ENCODE peak calls at places on chromosomes 12 and 14, in four cellular contexts. R is vagina, E is heart right ventricle, I is lower lobe of right lung. P is an unnamed sample. For H3K9me3, the result is how much of the 10 kb centered on the place peaks cover.

GRCh38 chr12:123271182-123271491 is 519 bp downstream of the CDK2AP1 start:
- DNase-seq in R (no peak), E (peak), I (peak), P (peak)

GRCh38 chr14:88252536-88252935 is 70.5 kb downstream of the KCNK10 start:
- DNase-seq in R (no peak), I (no peak), E (no peak), P (no peak)

GRCh38 chr12:113207621-113208040 is 13.6 kb upstream of the TPCN1 start:
- DNase-seq in E (no peak), I (no peak), R (no peak), P (no peak)

GRCh38 chr12:27233814-27234213 is 10.3 kb upstream of the STK38L start:
- DNase-seq in R (no peak), I (no peak), E (no peak), P (no peak)

GRCh38 chr12:26347300-26347699 is 151.9 kb downstream of the SSPN start:
- DNase-seq in I (no peak), E (no peak), R (no peak), P (no peak)

GRCh38 chr14:104237651-104238423 is 99.5 kb downstream of the KIF26A start:
- DNase-seq in I (no peak), R (no peak), E (no peak), P (no peak)

GRCh38 chr12:15192721-15193120 is 28.5 kb downstream of the RERG start:
- DNase-seq in R (no peak), E (no peak), I (no peak), P (no peak)

GRCh38 chr12:101230547-101230946 is 20.5 kb upstream of the SLC5A8 start:
- DNase-seq in R (no peak), I (no peak), E (no peak), P (no peak)

GRCh38 chr14:93006484-93007128 is 83.7 kb downstream of the CHGA start:
- DNase-seq in I (no peak), R (no peak), E (no peak), P (no peak)

GRCh38 chr12:54220092-54220557 is 31.3 kb upstream of the SMUG1 start:
- DNase-seq in E (peak), R (no peak), I (no peak), P (peak)

GRCh38 chr12:56565510-56566101 is 44.0 kb downstream of the RBMS2 start:
- DNase-seq in E (peak), R (no peak), I (peak), P (no peak)

GRCh38 chr12:34393821-34394150 is 371.5 kb downstream of the ALG10 start:
- DNase-seq in I (peak), E (no peak), R (no peak), P (peak)

GRCh38 chr12:34392741-34393085 is 370.4 kb downstream of the ALG10 start:
- DNase-seq in I (peak), R (peak), E (no peak), P (no peak)

GRCh38 chr12:34391771-34392581 is 369.7 kb downstream of the ALG10 start:
- DNase-seq in E (no peak), I (peak), R (peak), P (peak)

GRCh38 chr12:34394211-34395055 is 372.1 kb downstream of the ALG10 start:
- DNase-seq in E (peak), R (peak), I (peak), P (peak)

DNA sequence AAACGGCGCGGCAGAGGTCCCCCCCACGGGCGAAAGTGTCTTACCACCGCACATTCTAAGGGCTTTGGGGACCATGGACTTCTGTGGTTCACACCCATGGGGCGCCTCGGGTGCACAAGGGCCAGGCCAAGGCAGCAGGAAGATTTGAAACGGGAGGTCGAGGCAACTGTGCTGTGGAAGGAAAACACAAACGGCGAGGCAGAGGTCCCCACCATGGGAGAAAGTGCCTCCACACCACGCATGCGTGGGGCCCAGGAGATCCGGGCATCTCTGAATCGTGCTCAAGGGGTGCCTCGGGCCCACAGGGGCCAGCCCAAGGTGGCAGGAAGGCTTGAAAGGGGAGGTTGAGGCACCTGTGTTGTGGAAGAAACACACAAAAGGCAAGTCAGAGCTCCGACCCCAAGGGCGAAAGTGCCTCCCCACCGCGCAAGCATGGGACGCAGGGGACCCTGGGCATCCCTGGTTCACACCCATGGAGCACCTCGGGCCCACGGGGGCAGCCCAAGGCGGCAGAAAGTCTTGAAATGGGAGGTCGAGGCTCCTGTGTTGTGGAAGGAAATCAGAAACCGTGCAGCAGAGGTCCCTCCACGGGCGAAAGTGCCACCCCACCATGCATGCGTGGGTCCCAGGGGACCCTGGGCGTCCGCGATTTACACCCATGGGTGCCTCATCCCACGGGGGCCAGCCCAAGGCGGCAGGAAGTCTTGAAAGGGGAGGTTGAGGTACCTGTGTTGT is 371.0 kb downstream of the ALG10 start:
- DNase-seq in I (peak), E (peak), R (peak), P (peak)
- H3K9me3 ChIP-seq in I (under half), E (under half), R (under half), P (under half)

GRCh38 chr12:34236073-34236472 is 213.8 kb downstream of the ALG10 start:
- DNase-seq in E (no peak), I (no peak), R (no peak), P (no peak)

DNA sequence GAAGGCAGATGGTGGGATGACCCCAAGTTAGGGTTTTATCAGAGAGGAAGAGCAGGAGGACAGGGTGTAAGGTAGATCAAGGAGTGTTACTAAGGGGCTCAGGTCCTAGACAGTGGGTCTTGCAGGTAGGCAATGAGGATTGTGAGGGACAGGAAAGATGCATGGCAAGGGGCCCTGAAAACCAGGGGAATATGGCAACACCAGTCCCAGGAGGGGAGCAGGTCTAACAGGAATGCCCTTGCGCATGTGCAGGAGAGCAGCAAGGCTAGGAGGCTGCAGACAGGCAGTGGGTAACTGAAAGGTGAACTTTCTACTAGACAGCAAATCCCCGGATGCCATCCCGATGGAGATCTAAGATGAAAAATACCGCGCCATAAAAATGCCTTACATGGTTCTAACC is 211.3 kb downstream of the ALG10 start:
- DNase-seq in R (no peak), E (no peak), I (no peak), P (no peak)
- H3K9me3 ChIP-seq in R (under half), E (under half), I (under half), P (under half)

DNA sequence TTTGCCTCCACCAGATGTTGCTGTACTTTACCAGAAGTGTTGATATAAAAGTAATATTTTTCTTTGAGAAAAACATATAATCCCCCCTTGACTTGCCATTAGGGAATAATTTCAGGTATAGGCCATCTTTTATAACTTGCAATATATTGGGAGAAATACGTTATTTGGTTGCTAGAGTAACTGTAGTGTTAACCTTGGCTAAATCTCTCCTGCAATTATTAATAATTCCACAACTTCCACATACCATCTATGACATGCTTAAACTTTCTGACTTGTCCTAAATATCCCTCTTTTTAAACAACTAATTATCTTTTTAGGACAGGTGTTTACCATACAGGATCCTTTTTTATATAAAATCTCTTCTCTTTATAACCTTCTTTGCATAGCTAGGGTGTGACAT is 1048.2 kb downstream of the SLC16A7 start:
- DNase-seq in I (no peak), E (no peak), R (no peak), P (no peak)
- H3K9me3 ChIP-seq in I (under half), E (under half), R (under half), P (under half)

DNA sequence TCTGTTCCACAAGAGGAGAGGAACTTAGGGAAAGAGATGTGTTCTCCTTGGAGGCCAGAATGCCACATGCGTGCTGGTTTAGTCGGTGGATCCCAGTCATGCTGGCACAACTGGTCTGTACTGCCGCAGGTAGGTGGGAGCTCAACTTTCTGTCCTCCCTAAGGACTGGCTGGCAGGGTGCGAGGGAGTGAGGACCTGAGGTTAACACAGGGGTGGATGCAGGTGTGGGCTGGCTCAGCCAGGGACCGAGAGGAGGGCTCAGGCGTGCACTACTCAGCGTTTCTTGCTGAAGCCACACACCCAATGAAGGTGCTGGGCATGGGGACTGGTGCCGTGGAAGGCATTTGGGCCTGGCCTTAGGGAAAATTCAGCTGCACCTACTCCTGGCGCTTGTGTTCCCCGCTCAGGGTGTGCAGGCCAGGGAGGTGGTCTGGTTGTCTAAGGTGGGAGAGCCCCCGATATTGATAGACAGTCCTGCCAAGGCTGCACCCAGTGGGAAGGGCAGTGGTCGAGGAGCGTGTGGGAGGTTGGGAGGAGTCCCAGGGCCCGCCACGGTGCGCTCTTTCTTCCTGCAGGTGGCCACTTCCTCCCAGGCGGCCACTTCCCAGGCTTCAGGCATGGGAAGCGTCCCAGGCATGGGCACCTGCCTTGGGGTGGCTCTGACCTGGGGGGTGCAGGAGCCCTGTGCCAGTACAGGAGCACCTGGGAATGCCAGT is 138.4 kb downstream of the ADGRD1 start:
- DNase-seq in E (no peak), R (no peak), I (peak), P (no peak)
- H3K9me3 ChIP-seq in E (under half), R (under half), I (under half), P (under half)

DNA sequence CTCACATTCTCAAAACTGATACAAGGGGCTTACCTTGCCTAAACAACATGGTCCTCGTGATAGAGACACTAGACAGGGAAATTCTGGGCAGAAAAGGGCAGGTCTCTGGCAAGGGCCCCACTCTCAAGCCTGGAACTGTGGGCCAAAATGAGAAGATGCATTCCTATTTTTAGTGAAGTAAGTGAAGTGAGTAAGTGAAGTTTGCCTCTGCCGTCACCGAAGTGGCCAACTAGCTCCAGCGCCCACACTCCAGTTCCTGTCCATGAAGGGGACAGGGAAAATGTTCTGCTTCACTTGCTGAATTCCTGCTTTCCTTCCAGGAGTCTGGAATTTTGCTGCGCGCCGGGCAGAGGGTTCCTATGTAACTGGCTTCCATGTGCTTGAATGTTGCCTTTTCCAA is 1035.6 kb upstream of the TMEM132C start:
- DNase-seq in I (no peak), E (no peak), R (no peak), P (no peak)
- H3K9me3 ChIP-seq in I (under half), E (under half), R (under half), P (under half)

GRCh38 chr12:100145643-100146042 is 3.0 kb upstream of the BLTP3B start:
- DNase-seq in E (no peak), I (no peak), R (no peak), P (no peak)
- H3K9me3 ChIP-seq in E (under half), I (under half), R (under half), P (under half)

P was measured in T-helper 17 cell.